ENCODE peak calls at places on chromosomes 3 and 15, in five cellular contexts. One of them, this sample, is unnamed.

GRCh38 chr15:79027532-79028410 is 62.8 kb downstream of the RASGRF1 start:
- DNase-seq in coronary artery: no peak
- DNase-seq in foreskin keratinocyte: no peak
- DNase-seq in heart right ventricle: no peak
- DNase-seq in suprapubic skin: no peak
- DNase-seq in this sample: no peak

GRCh38 chr15:48373855-48374421 is 42.7 kb downstream of the DUT start:
- DNase-seq in coronary artery: no peak
- DNase-seq in foreskin keratinocyte: peak
- DNase-seq in heart right ventricle: no peak
- DNase-seq in suprapubic skin: no peak
- DNase-seq in this sample: no peak

GRCh38 chr3:134619884-134620445 is 30.9 kb downstream of the KY start:
- DNase-seq in coronary artery: peak
- DNase-seq in foreskin keratinocyte: no peak
- DNase-seq in heart right ventricle: no peak
- DNase-seq in suprapubic skin: no peak
- DNase-seq in this sample: no peak

GRCh38 chr3:42094992-42095391 is 3.8 kb downstream of the TRAK1 start:
- DNase-seq in coronary artery: no peak
- DNase-seq in foreskin keratinocyte: no peak
- DNase-seq in heart right ventricle: no peak
- DNase-seq in suprapubic skin: no peak
- DNase-seq in this sample: no peak

GRCh38 chr15:65400760-65401606 is 21.8 kb downstream of the IGDCC4 start:
- DNase-seq in coronary artery: no peak
- DNase-seq in foreskin keratinocyte: no peak
- DNase-seq in heart right ventricle: peak
- DNase-seq in suprapubic skin: no peak
- DNase-seq in this sample: peak

GRCh38 chr3:63588897-63589296 is 63.6 kb upstream of the SNTN start:
- DNase-seq in coronary artery: no peak
- DNase-seq in foreskin keratinocyte: no peak
- DNase-seq in heart right ventricle: no peak
- DNase-seq in suprapubic skin: no peak
- DNase-seq in this sample: no peak

GRCh38 chr15:81809543-81809942 is 236.3 kb downstream of the MEX3B start:
- DNase-seq in coronary artery: no peak
- DNase-seq in foreskin keratinocyte: no peak
- DNase-seq in heart right ventricle: peak
- DNase-seq in suprapubic skin: no peak
- DNase-seq in this sample: no peak

GRCh38 chr15:68617001-68617400 is 38.2 kb downstream of the CORO2B start:
- DNase-seq in coronary artery: no peak
- DNase-seq in foreskin keratinocyte: no peak
- DNase-seq in heart right ventricle: no peak
- DNase-seq in suprapubic skin: no peak
- DNase-seq in this sample: no peak

GRCh38 chr15:28901987-28902745 is 16.4 kb downstream of the APBA2 start:
- DNase-seq in coronary artery: no peak
- DNase-seq in foreskin keratinocyte: no peak
- DNase-seq in heart right ventricle: no peak
- DNase-seq in suprapubic skin: peak
- DNase-seq in this sample: no peak

GRCh38 chr3:150771600-150771999 is 8.6 kb upstream of the SIAH2 start:
- DNase-seq in coronary artery: no peak
- DNase-seq in foreskin keratinocyte: no peak
- DNase-seq in heart right ventricle: no peak
- DNase-seq in suprapubic skin: no peak
- DNase-seq in this sample: no peak

GRCh38 chr15:66682865-66683264 is 19.2 kb upstream of the SMAD6 start:
- DNase-seq in coronary artery: no peak
- DNase-seq in foreskin keratinocyte: no peak
- DNase-seq in heart right ventricle: no peak
- DNase-seq in suprapubic skin: no peak
- DNase-seq in this sample: no peak

GRCh38 chr3:24344784-24345439 is 149.7 kb downstream of the THRB start:
- DNase-seq in coronary artery: no peak
- DNase-seq in foreskin keratinocyte: no peak
- DNase-seq in heart right ventricle: no peak
- DNase-seq in suprapubic skin: no peak
- DNase-seq in this sample: no peak

GRCh38 chr15:82681371-82681770 is 28.3 kb downstream of the AP3B2 start:
- DNase-seq in coronary artery: peak
- DNase-seq in foreskin keratinocyte: no peak
- DNase-seq in heart right ventricle: no peak
- DNase-seq in suprapubic skin: no peak
- DNase-seq in this sample: no peak

GRCh38 chr3:187063286-187064081 is 75.8 kb downstream of the RPL39L start:
- DNase-seq in coronary artery: no peak
- DNase-seq in foreskin keratinocyte: peak
- DNase-seq in heart right ventricle: no peak
- DNase-seq in suprapubic skin: no peak
- DNase-seq in this sample: no peak

GRCh38 chr3:143975549-143976152 is 4.0 kb downstream of the DIPK2A start:
- DNase-seq in coronary artery: no peak
- DNase-seq in foreskin keratinocyte: peak
- DNase-seq in heart right ventricle: peak
- DNase-seq in suprapubic skin: no peak
- DNase-seq in this sample: no peak

GRCh38 chr3:46089237-46090011 is 62.1 kb upstream of the XCR1 start:
- DNase-seq in coronary artery: peak
- DNase-seq in foreskin keratinocyte: no peak
- DNase-seq in heart right ventricle: peak
- DNase-seq in suprapubic skin: peak
- DNase-seq in this sample: no peak

GRCh38 chr3:38136272-38136806 is 588 bp downstream of the ACAA1 start:
- DNase-seq in coronary artery: peak
- DNase-seq in foreskin keratinocyte: no peak
- DNase-seq in heart right ventricle: no peak
- DNase-seq in suprapubic skin: no peak
- DNase-seq in this sample: peak

GRCh38 chr15:101170568-101171350 is 81.1 kb downstream of the CHSY1 start:
- DNase-seq in coronary artery: peak
- DNase-seq in foreskin keratinocyte: no peak
- DNase-seq in heart right ventricle: no peak
- DNase-seq in suprapubic skin: peak
- DNase-seq in this sample: no peak

GRCh38 chr3:23746473-23746872 is 59.3 kb upstream of the UBE2E1 start:
- DNase-seq in coronary artery: no peak
- DNase-seq in foreskin keratinocyte: no peak
- DNase-seq in heart right ventricle: no peak
- DNase-seq in suprapubic skin: no peak
- DNase-seq in this sample: no peak

GRCh38 chr3:71226565-71227281 is 356.8 kb downstream of the FOXP1 start:
- DNase-seq in coronary artery: no peak
- DNase-seq in foreskin keratinocyte: no peak
- DNase-seq in heart right ventricle: peak
- DNase-seq in suprapubic skin: no peak
- DNase-seq in this sample: peak

GRCh38 chr15:91268510-91268909 is 168.5 kb downstream of the SV2B start:
- DNase-seq in coronary artery: no peak
- DNase-seq in foreskin keratinocyte: no peak
- DNase-seq in heart right ventricle: no peak
- DNase-seq in suprapubic skin: no peak
- DNase-seq in this sample: no peak

GRCh38 chr15:90869601-90870353 is 1.4 kb downstream of the FURIN start:
- DNase-seq in coronary artery: peak
- DNase-seq in foreskin keratinocyte: no peak
- DNase-seq in heart right ventricle: peak
- DNase-seq in suprapubic skin: no peak
- DNase-seq in this sample: no peak

GRCh38 chr3:173748140-173748539 is 350.6 kb downstream of the NLGN1 start:
- DNase-seq in coronary artery: no peak
- DNase-seq in foreskin keratinocyte: no peak
- DNase-seq in heart right ventricle: no peak
- DNase-seq in suprapubic skin: no peak
- DNase-seq in this sample: no peak

GRCh38 chr3:37986479-37987314 is 3.9 kb upstream of the VILL start:
- DNase-seq in coronary artery: peak
- DNase-seq in foreskin keratinocyte: no peak
- DNase-seq in heart right ventricle: no peak
- DNase-seq in suprapubic skin: peak
- DNase-seq in this sample: no peak

GRCh38 chr15:32677238-32677750 is 35.8 kb downstream of the SCG5 start:
- DNase-seq in coronary artery: no peak
- DNase-seq in foreskin keratinocyte: no peak
- DNase-seq in heart right ventricle: no peak
- DNase-seq in suprapubic skin: no peak
- DNase-seq in this sample: no peak

GRCh38 chr15:100198442-100198841 is 143.3 kb downstream of the ADAMTS17 start:
- DNase-seq in coronary artery: no peak
- DNase-seq in foreskin keratinocyte: no peak
- DNase-seq in heart right ventricle: no peak
- DNase-seq in suprapubic skin: no peak
- DNase-seq in this sample: no peak

GRCh38 chr3:12473503-12473902 is 10.8 kb upstream of the TSEN2 start:
- DNase-seq in coronary artery: no peak
- DNase-seq in foreskin keratinocyte: no peak
- DNase-seq in heart right ventricle: no peak
- DNase-seq in suprapubic skin: no peak
- DNase-seq in this sample: no peak

GRCh38 chr15:80585544-80586018 is 109.5 kb upstream of the ABHD17C start:
- DNase-seq in coronary artery: no peak
- DNase-seq in foreskin keratinocyte: peak
- DNase-seq in heart right ventricle: no peak
- DNase-seq in suprapubic skin: no peak
- DNase-seq in this sample: no peak

GRCh38 chr15:62711691-62712454 is 330.7 kb upstream of the TPM1 start:
- DNase-seq in coronary artery: no peak
- DNase-seq in foreskin keratinocyte: peak
- DNase-seq in heart right ventricle: no peak
- DNase-seq in suprapubic skin: no peak
- DNase-seq in this sample: no peak

GRCh38 chr15:62708470-62708869 is 334.1 kb upstream of the TPM1 start:
- DNase-seq in coronary artery: no peak
- DNase-seq in foreskin keratinocyte: no peak
- DNase-seq in heart right ventricle: no peak
- DNase-seq in suprapubic skin: no peak
- DNase-seq in this sample: no peak

GRCh38 chr15:62709261-62709660 is 333.3 kb upstream of the TPM1 start:
- DNase-seq in coronary artery: no peak
- DNase-seq in foreskin keratinocyte: no peak
- DNase-seq in heart right ventricle: no peak
- DNase-seq in suprapubic skin: no peak
- DNase-seq in this sample: no peak

DNA sequence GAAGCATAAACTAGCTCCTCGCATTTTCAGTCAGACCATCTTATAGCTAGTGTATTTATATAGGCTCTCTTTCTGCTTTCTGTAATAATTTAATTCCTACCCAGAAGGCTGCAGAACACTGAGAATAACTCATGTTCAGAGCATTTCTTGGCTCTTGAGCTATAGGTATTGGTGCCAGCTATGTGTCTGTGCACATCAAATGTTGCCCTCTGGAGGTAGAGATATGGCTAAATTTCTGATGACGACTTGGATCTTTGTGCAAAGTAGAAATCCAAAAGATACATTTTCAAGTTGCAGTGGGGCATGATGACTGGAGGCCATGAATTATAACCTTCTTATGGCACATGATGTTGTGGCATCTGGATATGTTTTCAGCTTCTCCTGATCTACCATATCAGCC is 336.2 kb upstream of the TPM1 start:
- DNase-seq in coronary artery: no peak
- DNase-seq in foreskin keratinocyte: no peak
- DNase-seq in heart right ventricle: no peak
- DNase-seq in suprapubic skin: no peak
- DNase-seq in this sample: no peak
- H3K27ac ChIP-seq in coronary artery: no peak
- H3K27ac ChIP-seq in foreskin keratinocyte: no peak
- H3K27ac ChIP-seq in heart right ventricle: no peak
- H3K27ac ChIP-seq in suprapubic skin: no peak
- H3K27ac ChIP-seq in this sample: no peak

DNA sequence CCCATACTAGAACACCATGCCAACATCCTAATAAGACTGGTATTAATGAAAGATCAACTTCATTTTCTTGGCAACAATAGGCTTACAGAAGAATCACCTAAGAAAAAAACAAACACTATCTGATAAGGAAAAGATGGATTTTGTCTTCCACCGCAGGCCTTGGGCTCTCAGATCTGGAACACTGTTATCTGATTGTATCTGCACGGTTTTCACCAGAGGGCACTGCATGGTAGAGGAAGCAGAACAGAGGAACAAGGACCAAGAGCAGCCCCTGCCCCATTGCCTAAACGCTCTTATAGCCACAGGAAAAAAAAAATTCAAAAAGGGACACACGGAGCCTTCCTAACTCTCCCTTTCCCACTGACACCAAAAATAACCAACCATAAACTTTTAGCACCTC is 23.4 kb downstream of the IL17RD start:
- DNase-seq in coronary artery: peak
- DNase-seq in foreskin keratinocyte: no peak
- DNase-seq in heart right ventricle: no peak
- DNase-seq in suprapubic skin: no peak
- DNase-seq in this sample: no peak
- H3K27ac ChIP-seq in coronary artery: no peak
- H3K27ac ChIP-seq in foreskin keratinocyte: no peak
- H3K27ac ChIP-seq in heart right ventricle: no peak
- H3K27ac ChIP-seq in suprapubic skin: no peak
- H3K27ac ChIP-seq in this sample: no peak

DNA sequence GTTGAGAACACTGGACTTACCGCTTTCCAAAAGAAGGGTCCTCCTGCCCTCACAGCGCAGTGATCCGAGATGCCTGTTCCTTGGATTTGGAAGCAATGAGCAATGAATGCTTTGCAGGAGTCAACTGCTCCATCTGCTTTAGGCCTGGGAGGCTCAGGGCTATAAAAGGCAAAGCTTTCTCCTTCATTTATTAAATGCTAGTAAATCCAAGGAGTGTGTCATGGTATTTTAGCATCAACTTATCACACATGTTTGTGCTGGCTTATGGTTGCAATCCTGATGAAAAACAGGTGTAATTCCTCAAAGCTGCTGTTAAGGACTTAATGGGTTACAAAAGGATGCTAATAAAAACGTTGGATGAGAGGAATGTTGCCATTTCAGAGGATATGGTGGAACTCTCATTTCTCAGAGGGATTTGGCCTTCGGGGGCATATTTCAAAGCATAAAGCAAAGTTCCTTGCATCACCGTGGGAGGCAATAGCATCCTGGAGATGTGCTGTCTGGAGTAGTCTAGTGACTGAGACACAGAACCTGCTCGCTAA is 158.5 kb upstream of the TPM1 start:
- DNase-seq in coronary artery: no peak
- DNase-seq in foreskin keratinocyte: no peak
- DNase-seq in heart right ventricle: no peak
- DNase-seq in suprapubic skin: no peak
- DNase-seq in this sample: no peak
- H3K27ac ChIP-seq in coronary artery: no peak
- H3K27ac ChIP-seq in foreskin keratinocyte: no peak
- H3K27ac ChIP-seq in heart right ventricle: no peak
- H3K27ac ChIP-seq in suprapubic skin: no peak
- H3K27ac ChIP-seq in this sample: no peak

DNA sequence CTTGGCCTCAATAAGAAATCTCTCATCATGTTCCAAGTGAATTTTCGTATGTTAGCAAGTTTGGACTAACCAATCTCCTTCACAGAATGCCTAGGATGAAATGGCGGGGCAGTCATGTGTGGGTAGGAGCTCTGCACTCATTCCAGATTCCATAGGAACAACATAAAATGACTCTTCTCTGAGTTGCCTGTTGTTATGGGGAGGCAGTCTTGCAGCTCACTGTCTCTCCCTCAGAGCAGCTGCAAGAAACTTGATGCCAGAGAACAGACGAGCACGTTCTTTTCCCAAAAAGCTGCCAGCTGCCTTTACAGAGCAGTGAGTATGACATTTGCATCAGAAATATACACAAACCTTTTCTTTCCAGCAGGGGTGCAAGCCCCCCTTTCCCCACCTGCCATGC is 34.1 kb downstream of the SPATA12 start:
- DNase-seq in coronary artery: no peak
- DNase-seq in foreskin keratinocyte: no peak
- DNase-seq in heart right ventricle: no peak
- DNase-seq in suprapubic skin: no peak
- DNase-seq in this sample: no peak
- H3K27ac ChIP-seq in coronary artery: no peak
- H3K27ac ChIP-seq in foreskin keratinocyte: no peak
- H3K27ac ChIP-seq in heart right ventricle: peak
- H3K27ac ChIP-seq in suprapubic skin: no peak
- H3K27ac ChIP-seq in this sample: no peak